ENCODE peak calls at places on chromosomes 6 and 20, in four cellular contexts. J is GM12878, Z is K562, K is HepG2. O is an unnamed sample.

GRCh38 chr6:42572523-42572922 is 8.7 kb downstream of the UBR2 start:
- DNase-seq in J (peak), Z (no peak), K (no peak), O (no peak)

GRCh38 chr20:21398505-21399057 is 1.3 kb upstream of the NKX2-4 start:
- DNase-seq in K (no peak), Z (no peak), J (no peak), O (no peak)

GRCh38 chr20:19786311-19786710 is 28.3 kb downstream of the RIN2 start:
- DNase-seq in J (no peak), Z (no peak), K (no peak), O (no peak)

GRCh38 chr20:62840244-62841197 is 21.1 kb downstream of the TCFL5 start:
- DNase-seq in Z (no peak), K (no peak), J (no peak), O (no peak)

GRCh38 chr6:43871933-43872332 is 101.9 kb downstream of the VEGFA start:
- DNase-seq in J (no peak), K (no peak), Z (no peak), O (no peak)

GRCh38 chr20:22768779-22769178 is 184.4 kb upstream of the FOXA2 start:
- DNase-seq in J (no peak), Z (no peak), K (no peak), O (no peak)

GRCh38 chr20:63517376-63518309 is 2.9 kb upstream of the PPDPF start:
- DNase-seq in J (no peak), Z (no peak), K (no peak), O (no peak)

GRCh38 chr6:31663961-31664789 is 622 bp downstream of the GPANK1 start:
- DNase-seq in K (no peak), J (no peak), Z (peak), O (no peak)

GRCh38 chr6:114108119-114109002 is 137.4 kb upstream of the HDAC2 start:
- DNase-seq in K (peak), Z (peak), J (no peak), O (peak)

GRCh38 chr6:112202639-112203341 is 51.6 kb downstream of the LAMA4 start:
- DNase-seq in J (peak), K (no peak), Z (no peak), O (no peak)

GRCh38 chr6:82144007-82144851 is 103.3 kb downstream of the IBTK start:
- DNase-seq in Z (no peak), K (peak), J (peak), O (peak)

GRCh38 chr20:44247676-44248419 is 740 bp downstream of the GDAP1L1 start:
- DNase-seq in J (no peak), Z (peak), K (peak), O (peak)

GRCh38 chr6:74044417-74045096 is 348.6 kb downstream of the CD109 start:
- DNase-seq in K (no peak), Z (no peak), J (no peak), O (no peak)

GRCh38 chr6:111781055-111781708 is 92.1 kb downstream of the FYN start:
- DNase-seq in J (no peak), K (no peak), Z (no peak), O (no peak)

GRCh38 chr20:60306516-60306915 is 348.3 kb downstream of the CDH26 start:
- DNase-seq in K (no peak), J (no peak), Z (no peak), O (no peak)

GRCh38 chr20:2751868-2752630 is 48.4 kb downstream of the CPXM1 start:
- DNase-seq in Z (peak), K (no peak), J (no peak), O (no peak)

GRCh38 chr6:122330315-122330714 is 69.1 kb upstream of the HSF2 start:
- DNase-seq in J (no peak), Z (no peak), K (no peak), O (no peak)
- TF ChIP-seq TARDBP in J (no peak), Z (no peak), K (no peak), O (no peak)

DNA sequence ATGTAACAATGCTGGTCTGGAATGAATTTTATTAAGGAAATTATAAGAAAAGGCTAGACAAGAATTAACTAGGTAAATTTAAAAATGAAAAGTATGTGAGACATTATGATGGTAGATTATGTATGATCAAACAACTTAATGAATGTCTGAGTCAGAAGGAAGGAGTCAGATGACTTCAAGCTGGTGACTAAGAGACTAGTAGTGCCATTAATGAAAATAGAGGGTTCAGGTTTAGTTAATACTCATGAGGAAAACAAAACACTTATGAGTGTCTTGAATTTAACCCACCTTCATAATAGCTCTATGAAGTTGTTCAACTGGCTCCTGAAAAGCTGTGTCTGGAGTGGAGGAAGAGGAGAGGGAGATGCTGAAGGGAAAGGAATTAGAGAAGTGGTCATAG is 256.3 kb downstream of the ADGRB3 start:
- DNase-seq in J (no peak), K (no peak), Z (no peak), O (no peak)
- TF ChIP-seq TARDBP in J (no peak), K (no peak), Z (no peak), O (no peak)

GRCh38 chr20:56359212-56360132 is 698 bp downstream of the FAM210B start:
- DNase-seq in J (no peak), K (peak), Z (no peak), O (peak)
- TF ChIP-seq TARDBP in J (no peak), K (peak), Z (no peak), O (no peak)

DNA sequence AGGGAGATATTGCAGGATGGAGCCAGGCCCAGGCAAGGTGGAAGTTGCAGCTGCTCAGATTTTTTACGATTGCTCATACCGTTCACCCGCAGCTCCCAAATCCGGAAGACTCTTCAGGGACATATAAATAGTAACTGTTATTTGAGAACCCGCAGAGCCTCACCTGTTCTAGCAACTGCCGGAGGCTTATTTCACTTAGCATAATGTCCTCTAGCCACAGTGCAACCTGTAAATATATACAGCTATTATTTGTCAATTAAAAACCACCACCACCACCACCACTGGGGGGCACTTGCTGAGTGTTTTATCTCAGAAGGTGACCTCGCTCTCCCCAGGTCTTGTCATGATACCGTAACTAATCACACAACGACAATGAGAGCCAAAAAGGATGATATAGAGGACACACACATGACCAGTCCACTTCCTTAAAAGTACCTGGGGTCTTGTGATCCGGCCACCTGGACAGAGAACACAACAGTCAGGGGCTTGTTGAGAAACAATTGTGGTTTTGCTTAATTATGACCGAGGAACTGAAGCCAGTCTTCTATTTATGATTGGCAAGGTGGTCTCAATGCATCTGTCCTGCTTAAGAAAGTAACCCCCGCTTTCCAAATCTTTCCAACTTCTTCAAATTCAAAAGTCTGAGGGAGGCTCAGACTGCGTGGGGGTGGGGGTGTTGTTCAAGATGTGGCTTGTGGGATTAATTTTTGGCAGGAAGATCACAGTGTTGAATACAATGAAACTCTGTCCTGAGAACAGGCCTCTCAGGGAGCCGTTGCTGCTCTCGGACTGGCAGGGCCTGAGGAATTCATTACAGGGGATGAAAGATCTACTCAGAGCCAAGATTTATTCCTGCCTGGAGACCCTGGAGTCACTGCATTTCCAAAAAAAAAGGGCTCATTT is 107.7 kb upstream of the PRND start:
- DNase-seq in J (peak), K (peak), Z (peak), O (no peak)
- TF ChIP-seq TARDBP in J (no peak), K (no peak), Z (no peak), O (no peak)

GRCh38 chr20:46051556-46052323 is 22.7 kb downstream of the SLC12A5 start:
- DNase-seq in Z (no peak), K (no peak), J (no peak), O (no peak)
- TF ChIP-seq TARDBP in Z (no peak), K (no peak), J (no peak), O (no peak)

O was measured in HEK293T.